ENCODE peak calls at places on chromosomes 4 and X, in six cellular contexts. U is kidney epithelial cell, J is epithelial cell of esophagus, E is left ventricle myocardium inferior, R is heart right ventricle, H is dorsolateral prefrontal cortex. Y is an unnamed sample.

GRCh38 chr4:108170729-108171540 is 2.2 kb upstream of the LEF1 start:
- DNase-seq in R (no peak), E (no peak), J (no peak), U (no peak), H (no peak), Y (no peak)

GRCh38 chr4:101792056-101792575 is 1.6 kb downstream of the BANK1 start:
- DNase-seq in R (no peak), U (no peak), E (no peak), H (no peak), J (no peak), Y (no peak)

GRCh38 chrX:14027511-14028019 is 2.1 kb downstream of the GEMIN8 start:
- DNase-seq in E (no peak), R (no peak), U (no peak), J (peak), H (no peak), Y (no peak)

GRCh38 chr4:73726000-73726399 is 14.4 kb upstream of the CXCL8 start:
- DNase-seq in E (no peak), H (no peak), R (no peak), J (peak), U (peak), Y (peak)

GRCh38 chr4:67556426-67556825 is 2.1 kb upstream of the STAP1 start:
- DNase-seq in H (no peak), J (no peak), U (no peak), E (no peak), R (no peak), Y (peak)

GRCh38 chr4:125639182-125639621 is 324.4 kb downstream of the FAT4 start:
- DNase-seq in R (peak), U (peak), J (no peak), E (peak), H (no peak), Y (peak)

GRCh38 chr4:141473952-141474351 is 162.4 kb upstream of the IL15 start:
- DNase-seq in H (no peak), R (no peak), U (no peak), J (no peak), E (no peak), Y (no peak)

GRCh38 chr4:110865611-110866254 is 242.9 kb upstream of the PITX2 start:
- DNase-seq in R (no peak), E (no peak), U (peak), J (no peak), H (no peak), Y (peak)

GRCh38 chr4:157779084-157779483 is 393.7 kb downstream of the GASK1B start:
- DNase-seq in J (no peak), R (no peak), U (no peak), H (no peak), E (no peak), Y (no peak)

GRCh38 chr4:188218392-188218791 is 79.2 kb downstream of the TRIML1 start:
- DNase-seq in J (no peak), U (no peak), H (no peak), R (no peak), E (no peak), Y (no peak)

GRCh38 chrX:11965436-11965835 is 172.8 kb upstream of the FRMPD4 start:
- DNase-seq in U (no peak), E (no peak), J (no peak), R (no peak), H (no peak), Y (no peak)

GRCh38 chrX:54419559-54420302 is 20.5 kb upstream of the TSR2 start:
- DNase-seq in E (no peak), U (no peak), J (no peak), R (no peak), H (no peak), Y (no peak)

GRCh38 chrX:17412692-17413091 is 37.7 kb downstream of the NHS start:
- DNase-seq in E (no peak), J (peak), R (no peak), H (no peak), U (peak), Y (no peak)

GRCh38 chrX:53440101-53440500 is 5.9 kb upstream of the HSD17B10 start:
- DNase-seq in J (no peak), R (no peak), U (no peak), E (no peak), H (no peak), Y (no peak)

GRCh38 chr4:139740121-139740520 is 74.5 kb downstream of the MGST2 start:
- DNase-seq in J (peak), H (no peak), R (peak), E (no peak), U (no peak), Y (no peak)

DNA sequence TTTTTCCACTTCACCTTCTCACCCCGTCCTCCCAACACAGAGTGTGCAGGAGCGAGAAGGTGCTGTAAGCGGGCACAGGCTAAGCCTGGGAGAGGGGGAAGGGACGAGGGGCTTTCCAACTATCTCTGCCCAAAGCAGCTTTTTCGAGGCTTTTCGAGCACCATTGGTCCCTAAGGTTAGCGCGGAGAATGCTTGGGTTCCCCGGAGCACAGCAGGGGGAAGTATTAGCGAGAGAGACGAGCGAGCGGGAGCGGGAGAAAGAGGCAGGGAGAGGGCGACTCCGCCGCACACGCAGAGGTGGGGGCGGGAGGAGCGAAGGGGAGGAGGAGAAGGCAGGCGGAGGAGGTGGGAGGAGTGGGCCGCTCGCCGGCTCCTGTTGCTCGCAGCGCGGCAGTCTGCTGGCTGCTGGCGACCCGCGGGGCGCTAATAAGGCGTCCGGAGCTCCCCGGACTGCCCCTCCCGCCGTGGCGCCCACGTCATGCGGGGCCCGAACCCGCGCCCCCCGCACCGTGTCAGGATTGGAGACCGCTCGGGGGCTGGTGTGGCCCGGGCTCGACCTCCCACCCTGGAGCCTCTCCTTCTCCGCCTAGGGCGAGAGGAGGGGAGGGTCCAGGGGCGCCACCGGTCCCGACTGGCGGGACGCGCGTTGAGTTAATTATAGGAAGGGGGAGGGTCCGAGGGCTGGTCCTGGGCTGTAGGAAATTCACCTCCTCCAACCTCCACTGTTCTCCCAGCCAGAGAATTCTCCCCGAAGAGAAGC is at the start of gene ADAMTS3:
- DNase-seq in J (peak), E (peak), U (peak), H (peak), R (peak), Y (peak)
- TF ChIP-seq CTCF in J (no peak), E (no peak), U (peak), H (no peak), R (peak), Y (no peak)

DNA sequence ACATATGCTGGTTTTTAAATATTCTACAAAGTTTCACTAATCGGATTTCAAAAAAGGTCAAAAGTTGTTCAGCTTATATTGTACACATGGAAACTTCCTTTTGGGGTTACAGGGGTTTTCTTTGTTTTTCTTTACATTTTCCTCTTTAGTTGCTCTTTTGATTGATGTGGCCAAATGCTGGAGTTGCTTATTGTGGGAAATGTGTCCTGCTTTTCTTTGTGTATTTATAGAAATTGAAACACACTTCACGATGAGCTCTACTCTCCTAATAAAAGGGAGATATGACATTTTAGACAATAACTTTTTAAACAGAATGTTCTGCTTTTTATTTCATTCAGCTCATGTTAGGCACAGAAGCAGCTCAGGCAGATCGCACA is 50.7 kb upstream of the SPRY1 start:
- DNase-seq in E (no peak), R (no peak), U (no peak), H (no peak), J (no peak), Y (no peak)
- TF ChIP-seq CTCF in E (no peak), R (no peak), U (no peak), H (no peak), J (no peak), Y (no peak)

GRCh38 chr4:180953572-180953971 is 1289.6 kb upstream of the TENM3 start:
- DNase-seq in E (no peak), H (no peak), R (no peak), J (peak), U (no peak), Y (no peak)
- TF ChIP-seq CTCF in E (no peak), H (no peak), R (no peak), J (peak), U (peak), Y (peak)

DNA sequence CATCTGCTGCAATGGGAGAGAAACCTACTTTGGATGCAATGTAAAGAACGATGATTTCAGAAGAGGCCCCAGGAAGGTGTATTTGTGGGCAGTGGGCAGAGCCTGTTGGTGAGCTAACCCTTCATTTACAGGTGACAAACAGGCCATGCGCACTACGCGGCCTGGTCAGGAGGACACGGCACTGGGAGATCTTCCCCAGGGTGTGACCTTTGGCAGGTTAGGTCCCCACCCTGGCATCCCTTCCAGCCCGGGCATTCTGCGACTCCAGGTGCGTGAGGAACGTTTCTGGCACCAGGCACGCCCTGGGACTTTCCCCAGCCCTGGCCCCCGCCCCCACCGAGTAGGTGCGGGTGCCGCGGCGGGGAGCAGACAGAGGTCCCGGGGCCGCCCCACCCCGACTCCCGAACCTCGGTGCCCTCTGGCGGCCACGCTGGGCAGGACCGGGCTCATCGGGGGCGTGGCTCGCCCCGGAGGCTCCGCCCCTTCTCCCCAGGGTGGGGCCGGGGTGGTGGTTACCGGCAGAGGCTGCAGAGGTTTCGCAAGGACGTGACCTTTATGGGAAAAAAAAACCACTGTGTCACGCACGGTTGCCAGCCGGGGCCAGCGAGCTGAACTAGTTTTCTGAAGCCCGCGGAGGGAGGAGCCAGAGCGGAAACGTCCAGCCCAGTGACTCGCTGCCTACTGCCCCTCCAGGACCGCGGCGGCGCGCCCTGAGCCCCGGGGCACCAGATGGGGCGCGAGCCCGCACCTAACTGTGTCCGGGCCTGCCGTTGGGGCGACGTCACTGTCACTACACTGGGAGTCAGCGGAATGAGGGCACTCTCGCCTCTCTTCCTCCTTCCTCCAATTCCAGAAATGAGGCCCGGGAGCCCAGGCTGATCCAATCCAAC is 5.0 kb upstream of the NYX start:
- DNase-seq in J (peak), E (peak), H (peak), R (peak), U (peak), Y (no peak)
- TF ChIP-seq CTCF in J (peak), E (peak), H (peak), R (peak), U (peak), Y (peak)

DNA sequence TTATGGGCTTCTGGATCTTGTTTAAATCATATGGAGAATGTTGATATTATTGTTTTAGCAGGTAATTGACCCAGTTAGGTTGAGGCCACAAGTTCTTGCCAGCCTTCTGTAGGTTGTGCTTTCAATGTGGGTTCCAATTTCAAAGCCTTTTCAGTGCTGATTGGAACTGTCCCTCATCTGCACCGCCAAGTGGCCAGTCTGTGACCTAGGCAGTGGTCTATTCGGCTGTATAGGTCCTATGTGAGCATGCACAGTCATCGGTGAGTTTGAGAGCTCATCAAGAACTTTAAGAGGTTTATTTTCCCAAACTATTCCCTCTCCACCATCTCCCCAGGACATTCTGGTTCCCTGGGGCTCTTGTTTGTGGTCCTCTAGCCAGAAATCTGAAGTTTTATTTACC is 35.7 kb downstream of the DDX53 start:
- DNase-seq in J (no peak), R (no peak), E (no peak), U (no peak), H (no peak), Y (no peak)
- TF ChIP-seq CTCF in J (no peak), R (no peak), E (no peak), U (no peak), H (no peak), Y (no peak)

GRCh38 chr4:56764206-56764605 is 57.3 kb downstream of the SPINK2 start:
- DNase-seq in R (no peak), E (no peak), J (no peak), H (no peak), U (no peak), Y (no peak)
- TF ChIP-seq CTCF in R (no peak), E (no peak), J (no peak), H (no peak), U (no peak), Y (no peak)

DNA sequence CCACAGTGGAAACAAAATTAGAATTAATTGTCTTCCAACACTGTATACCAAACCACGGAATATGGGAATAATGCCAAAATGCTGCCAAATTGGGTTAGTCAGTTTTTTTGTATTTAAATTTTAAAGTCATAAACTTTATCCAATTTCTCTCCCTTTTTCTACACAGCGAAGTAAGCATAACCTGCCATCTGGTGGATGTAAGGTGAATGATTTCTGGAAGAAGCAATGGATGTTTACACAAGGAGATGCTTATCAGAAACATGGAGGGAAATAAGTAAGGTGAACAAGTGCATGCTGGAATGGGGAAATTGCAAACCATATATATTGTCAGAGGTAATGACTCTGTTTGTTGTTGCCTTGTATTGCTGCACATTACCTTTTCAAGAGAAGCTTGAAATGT is 691.9 kb downstream of the TECRL start:
- DNase-seq in H (no peak), U (peak), R (no peak), J (peak), E (no peak), Y (peak)
- TF ChIP-seq CTCF in H (no peak), U (peak), R (no peak), J (peak), E (no peak), Y (peak)

DNA sequence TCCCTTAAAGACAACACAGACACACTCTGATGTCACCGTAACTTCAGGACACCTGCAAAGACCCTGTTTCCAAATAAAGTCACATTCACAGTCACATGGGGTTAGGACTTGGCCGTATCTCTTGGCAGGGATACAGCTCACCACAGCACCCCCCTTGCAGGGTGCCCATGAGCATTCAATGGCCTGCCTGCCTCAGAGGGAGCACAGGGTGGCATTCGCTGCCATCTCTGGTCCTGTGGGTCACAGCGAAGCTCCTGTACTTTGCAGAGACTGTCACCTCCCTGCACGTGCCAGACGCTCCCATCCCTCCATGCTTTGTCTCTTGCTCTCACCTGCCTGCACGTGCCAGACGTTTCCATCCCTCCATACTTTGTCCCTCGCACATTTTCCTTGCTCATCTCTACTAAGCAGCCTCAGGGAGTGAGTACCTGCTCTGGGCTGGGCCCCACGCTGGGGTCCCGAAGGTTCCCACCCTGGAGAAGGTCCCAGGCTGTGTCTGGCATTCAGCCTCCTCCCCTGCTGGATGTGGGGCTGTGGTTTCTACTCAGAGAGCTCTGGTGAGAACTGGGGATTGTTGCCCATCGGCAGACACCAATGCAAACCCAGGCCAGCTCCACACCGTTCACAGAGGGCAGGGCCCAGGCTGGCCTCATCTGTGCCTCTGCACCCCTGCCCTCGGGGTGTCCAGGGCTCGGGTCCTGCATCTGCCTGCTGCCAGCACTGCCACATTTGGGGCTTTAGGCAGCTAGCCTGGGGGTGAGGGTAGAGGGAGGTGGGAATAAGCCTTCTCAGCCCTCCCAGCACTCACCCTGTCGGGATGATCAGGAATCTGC is 15.8 kb downstream of the HTRA3 start:
- DNase-seq in U (no peak), J (no peak), H (no peak), R (peak), E (peak), Y (no peak)
- TF ChIP-seq CTCF in U (no peak), J (no peak), H (no peak), R (no peak), E (no peak), Y (no peak)

DNA sequence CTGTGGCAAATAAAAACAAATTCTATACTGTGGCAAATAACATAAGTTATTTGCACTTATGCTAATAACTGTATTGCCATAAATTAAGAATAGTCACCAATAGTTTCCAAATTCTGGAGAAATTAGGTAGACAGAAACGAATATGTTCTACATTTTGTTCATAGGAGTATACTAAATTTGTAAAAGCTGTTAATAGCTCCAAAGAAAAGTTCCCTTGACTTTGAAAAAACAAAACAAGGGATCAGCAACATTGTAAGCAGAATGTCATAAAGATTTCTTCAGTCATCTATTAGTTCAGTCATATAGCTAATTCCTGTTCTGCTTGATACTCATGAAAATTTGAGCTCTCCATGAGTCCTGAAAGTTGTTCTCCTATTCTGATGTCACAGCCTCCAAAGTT is 1472.8 kb downstream of the C4orf33 start:
- DNase-seq in J (no peak), R (no peak), H (no peak), E (no peak), U (no peak), Y (no peak)
- TF ChIP-seq CTCF in J (no peak), R (no peak), H (no peak), E (no peak), U (no peak), Y (no peak)

DNA sequence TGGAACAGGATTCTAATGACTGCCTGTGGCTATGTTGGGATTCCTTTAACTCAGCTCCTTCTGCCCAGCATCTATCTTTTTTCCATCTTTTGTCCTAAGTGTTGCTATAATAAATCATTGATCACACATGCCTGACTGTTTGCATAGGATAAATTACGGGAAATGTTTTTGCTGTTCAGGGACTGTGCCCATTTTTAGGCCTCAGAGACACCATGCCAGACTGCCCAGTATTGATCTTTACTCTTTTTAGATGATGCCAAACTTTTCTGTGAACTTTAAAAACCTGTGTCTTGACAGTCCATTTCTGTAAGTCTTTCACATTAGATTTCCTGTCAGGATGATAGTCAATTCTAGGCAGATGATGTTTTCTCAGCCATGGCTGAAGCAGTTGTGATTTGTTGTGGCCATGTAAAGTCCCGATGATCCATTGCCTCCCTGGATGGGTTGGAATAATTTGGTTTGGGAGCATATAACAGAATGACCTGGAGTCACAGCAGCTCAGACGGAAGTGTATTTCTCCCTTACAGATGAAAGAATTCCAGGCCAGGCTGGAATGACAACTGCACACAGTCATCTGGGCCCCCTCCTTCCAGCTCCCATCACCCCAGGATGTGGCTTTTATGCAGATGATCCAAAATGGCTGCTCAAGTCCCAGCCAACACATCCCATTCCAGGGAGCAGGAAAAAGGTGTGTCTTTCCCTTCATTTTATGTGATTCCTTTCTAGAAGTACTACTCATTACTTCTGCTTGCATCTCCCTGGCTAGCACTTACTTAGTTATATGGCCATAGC is 3.4 kb downstream of the HTT-AS start:
- DNase-seq in E (no peak), H (no peak), U (no peak), R (no peak), J (no peak), Y (no peak)
- TF ChIP-seq CTCF in E (no peak), H (no peak), U (no peak), R (no peak), J (no peak), Y (no peak)